ENCODE peak calls at places on chromosomes 7 and 10, in nine cellular contexts. K is NB4, M is breast epithelium, S is prostate gland, P is A549, V is H54, W is HCT116, D is heart left ventricle, E is esophagus muscularis mucosa. U is an unnamed sample.
A peak's percentile ranks its signal among the peaks of the same experiment; 100 is the strongest.

GRCh38 chr10:17781856-17782255 is 27.3 kb upstream of the MRC1 start:
- DNase-seq in K (no peak), M (no peak), S (no peak), P (peak; percentile 31), V (no peak), W (no peak), D (no peak), E (no peak), U (no peak)

GRCh38 chr10:26430641-26431163 is 7.4 kb upstream of the APBB1IP start:
- DNase-seq in K (peak; percentile 38), M (no peak), S (no peak), P (no peak), V (no peak), W (no peak), D (no peak), E (peak; percentile 21), U (no peak)

GRCh38 chr7:158252837-158253669 is 334.6 kb downstream of the PTPRN2 start:
- DNase-seq in K (no peak), M (peak; percentile 44), S (no peak), P (no peak), V (no peak), W (no peak), D (peak; percentile 1), E (no peak), U (no peak)

GRCh38 chr7:6475433-6476186 is 27.9 kb upstream of the DAGLB start:
- DNase-seq in K (no peak), M (no peak), S (no peak), P (no peak), V (no peak), W (no peak), D (no peak), E (no peak), U (no peak)

GRCh38 chr10:27747096-27747451 is 1.5 kb upstream of the MKX start:
- DNase-seq in K (no peak), M (no peak), S (no peak), P (peak; percentile 14), V (no peak), W (no peak), D (no peak), E (no peak), U (no peak)

GRCh38 chr10:86613905-86614304 is 40.4 kb upstream of the OPN4 start:
- DNase-seq in K (no peak), M (no peak), S (no peak), P (no peak), V (no peak), W (no peak), D (no peak), E (peak; percentile 79), U (no peak)

GRCh38 chr7:116953727-116954442 is 584 bp downstream of the ST7 start:
- DNase-seq in K (peak; percentile 83), M (peak; percentile 57), S (peak; percentile 52), P (peak; percentile 70), V (peak; percentile 59), W (peak; percentile 43), D (peak; percentile 55), E (peak; percentile 92), U (peak; percentile 61)

GRCh38 chr10:18400911-18401260 is 250.5 kb downstream of the NSUN6 start:
- DNase-seq in K (no peak), M (no peak), S (no peak), P (no peak), V (no peak), W (no peak), D (no peak), E (no peak), U (peak; percentile 30)

GRCh38 chr10:19915125-19915524 is 98.9 kb downstream of the PLXDC2 start:
- DNase-seq in K (no peak), M (no peak), S (no peak), P (no peak), V (no peak), W (no peak), D (no peak), E (no peak), U (no peak)

GRCh38 chr7:47653550-47654351 is 71.8 kb upstream of the TNS3 start:
- DNase-seq in K (no peak), M (no peak), S (no peak), P (peak; percentile 67), V (peak; percentile 87), W (no peak), D (no peak), E (no peak), U (no peak)

GRCh38 chr7:114691605-114692004 is 230.3 kb upstream of the MDFIC start:
- DNase-seq in K (no peak), M (no peak), S (no peak), P (no peak), V (no peak), W (no peak), D (no peak), E (no peak), U (no peak)
- TF ChIP-seq POLR2A in K (no peak), M (no peak), S (no peak), P (no peak), V (no peak), W (no peak), D (no peak), E (no peak), U (no peak)

GRCh38 chr10:70178139-70178725 is 7.9 kb upstream of the SAR1A start:
- DNase-seq in K (no peak), M (no peak), S (no peak), P (no peak), V (no peak), W (no peak), D (no peak), E (no peak), U (no peak)

GRCh38 chr10:70169661-70170364 is 501 bp downstream of the SAR1A start:
- DNase-seq in K (peak; percentile 48), M (no peak), S (no peak), P (no peak), V (peak; percentile 38), W (no peak), D (peak; percentile 12), E (no peak), U (no peak)

GRCh38 chr10:70175516-70175915 is 5.2 kb upstream of the SAR1A start:
- DNase-seq in K (no peak), M (no peak), S (no peak), P (no peak), V (no peak), W (no peak), D (no peak), E (no peak), U (no peak)

GRCh38 chr10:70176441-70176840 is 6.1 kb upstream of the SAR1A start:
- DNase-seq in K (no peak), M (no peak), S (no peak), P (no peak), V (no peak), W (no peak), D (no peak), E (no peak), U (no peak)

DNA sequence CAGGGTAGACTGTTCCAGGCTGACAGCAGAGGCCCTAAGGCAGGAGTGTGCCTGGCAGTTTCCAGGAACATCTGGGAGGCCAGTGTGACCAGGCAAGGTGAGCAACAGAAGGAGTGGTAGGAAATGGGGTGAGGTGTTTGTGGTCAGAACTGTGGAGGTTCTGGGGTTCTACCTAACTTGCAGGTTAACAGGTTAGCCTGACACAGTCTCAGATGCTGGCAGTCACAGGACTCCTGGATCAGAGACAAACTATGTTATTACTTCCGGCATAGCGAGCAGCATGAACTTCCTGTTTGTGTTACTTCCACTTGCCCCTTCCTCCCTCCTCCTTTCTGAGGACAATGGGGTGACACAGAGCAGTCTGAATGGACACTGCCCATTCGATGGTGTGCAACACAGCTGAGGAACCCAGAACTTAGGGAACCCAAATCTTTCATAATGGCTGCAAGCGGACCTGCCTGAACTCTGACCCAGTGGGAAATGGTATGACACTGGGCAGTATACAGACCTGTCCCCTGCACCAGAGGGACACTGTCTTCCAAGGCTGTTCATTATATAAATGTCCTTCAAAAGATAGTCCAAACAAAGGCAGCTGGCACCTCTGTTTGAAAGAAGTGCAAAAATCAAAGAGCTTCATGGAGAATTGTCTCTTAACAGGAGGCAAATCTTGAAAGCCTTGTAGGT is 3.9 kb upstream of the SAR1A start:
- DNase-seq in K (no peak), M (no peak), S (no peak), P (no peak), V (peak; percentile 30), W (no peak), D (no peak), E (no peak), U (peak; percentile 25)
- TF ChIP-seq POLR2A in K (no peak), M (no peak), S (no peak), P (no peak), V (no peak), W (no peak), D (no peak), E (no peak), U (no peak)

DNA sequence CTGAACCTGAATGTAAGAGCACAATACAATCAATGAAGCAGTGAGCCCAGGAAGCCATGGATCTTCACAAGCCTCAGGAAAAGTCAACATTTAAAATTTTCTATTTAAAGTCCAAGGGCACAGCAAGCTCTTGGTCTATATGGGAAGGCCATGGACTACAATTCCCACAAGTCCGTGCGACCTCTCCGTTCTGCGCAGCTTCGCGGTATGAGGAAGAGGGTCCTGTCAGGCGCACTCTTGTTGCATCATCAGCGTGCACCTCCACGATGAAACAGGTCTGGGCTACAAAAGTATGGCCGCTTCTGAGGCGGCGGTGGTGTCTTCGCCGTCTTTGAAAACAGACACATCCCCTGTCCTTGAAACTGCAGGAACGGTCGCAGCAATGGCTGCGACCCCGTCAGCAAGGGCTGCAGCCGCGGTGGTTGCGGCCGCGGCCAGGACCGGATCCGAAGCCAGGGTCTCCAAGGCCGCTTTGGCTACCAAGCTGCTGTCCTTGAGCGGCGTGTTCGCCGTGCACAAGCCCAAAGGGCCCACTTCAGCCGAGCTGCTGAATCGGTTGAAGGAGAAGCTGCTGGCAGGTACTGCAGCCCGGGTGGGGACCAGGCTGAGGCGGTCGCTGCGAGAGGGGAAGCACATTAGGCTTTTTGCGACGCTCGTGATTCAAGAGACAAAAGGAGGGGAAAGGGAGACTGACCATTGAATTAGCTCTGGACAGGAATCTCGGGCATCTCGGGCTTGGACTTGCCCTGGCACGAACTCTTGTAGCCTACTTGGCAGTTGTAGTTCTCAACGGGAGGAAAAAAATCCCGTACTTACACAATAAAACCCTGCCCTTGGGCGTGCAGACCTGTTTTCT is at the start of gene TRUB1:
- DNase-seq in K (peak; percentile 97), M (peak; percentile 89), S (peak; percentile 97), P (peak; percentile 96), V (peak; percentile 70), W (peak; percentile 97), D (peak; percentile 94), E (peak; percentile 98), U (peak; percentile 95)
- TF ChIP-seq POLR2A in K (peak; percentile 90), M (peak; percentile 28), S (peak; percentile 47), P (peak; percentile 81), V (peak; percentile 80), W (peak; percentile 88), D (peak; percentile 53), E (no peak), U (peak; percentile 59)

DNA sequence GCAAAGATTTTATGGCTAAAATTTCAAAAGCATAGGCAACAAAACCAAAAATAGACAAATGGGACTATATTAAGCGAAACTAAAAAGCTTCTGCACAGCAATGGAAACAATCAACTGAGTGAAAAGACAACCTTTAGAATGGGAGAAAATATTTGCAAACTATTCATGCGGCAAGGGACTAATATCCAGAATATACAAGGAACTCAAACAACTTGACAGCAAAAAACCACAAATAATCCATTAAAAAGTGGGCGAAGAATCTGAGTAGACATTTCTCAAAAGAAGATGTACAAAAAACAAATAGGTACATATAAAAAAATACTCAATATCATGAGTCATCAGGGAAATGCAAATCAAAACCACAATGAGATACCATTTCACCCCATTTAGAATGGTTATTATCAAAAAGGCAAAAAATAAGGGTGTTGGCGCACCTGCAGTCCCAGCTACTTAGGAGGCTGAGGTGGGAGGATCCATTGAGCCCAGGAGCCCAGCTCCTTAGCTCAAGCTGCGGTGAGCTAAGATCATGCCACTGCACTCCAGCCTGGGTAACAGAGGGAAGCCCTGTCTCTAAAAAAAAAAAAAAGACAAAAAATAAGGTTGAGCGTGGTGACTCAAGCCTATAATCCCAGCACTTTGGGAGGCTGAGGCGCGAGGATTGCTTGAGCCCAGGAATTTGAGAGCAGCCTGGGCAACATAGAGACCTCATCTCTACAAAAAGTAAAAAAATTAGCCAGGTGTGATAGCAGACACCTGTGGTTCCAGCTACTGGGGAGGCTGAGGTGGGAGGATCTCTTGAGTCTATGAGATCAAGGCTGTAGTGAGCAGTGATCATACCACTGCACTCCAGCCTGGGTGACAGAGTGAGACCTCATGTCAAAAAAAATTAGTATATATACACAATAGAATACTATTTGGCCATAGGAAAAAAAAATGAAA is 4.2 kb upstream of the CCM2 start:
- DNase-seq in K (no peak), M (no peak), S (no peak), P (no peak), V (no peak), W (no peak), D (no peak), E (no peak), U (no peak)
- TF ChIP-seq POLR2A in K (no peak), M (no peak), S (no peak), P (no peak), V (no peak), W (no peak), D (no peak), E (no peak), U (no peak)